ENCODE peak calls at places on chromosomes 6 and 20, in seven cellular contexts. One of them, this sample, is unnamed.

GRCh38 chr20:62642666-62643520 is 590 bp downstream of the SLCO4A1 start:
- DNase-seq in tibial nerve: no peak
- DNase-seq in heart left ventricle: peak
- DNase-seq in gastrocnemius medialis: no peak
- DNase-seq in Peyer's patch: peak
- DNase-seq in adrenal gland: no peak
- DNase-seq in IMR-90: peak
- DNase-seq in this sample: no peak

GRCh38 chr20:50312682-50313187 is 122.1 kb downstream of the CEBPB start:
- DNase-seq in tibial nerve: peak
- DNase-seq in heart left ventricle: peak
- DNase-seq in gastrocnemius medialis: peak
- DNase-seq in Peyer's patch: no peak
- DNase-seq in adrenal gland: peak
- DNase-seq in IMR-90: peak
- DNase-seq in this sample: peak

GRCh38 chr20:48725589-48725991 is 102.2 kb downstream of the PREX1 start:
- DNase-seq in tibial nerve: no peak
- DNase-seq in heart left ventricle: no peak
- DNase-seq in gastrocnemius medialis: no peak
- DNase-seq in Peyer's patch: no peak
- DNase-seq in adrenal gland: peak
- DNase-seq in IMR-90: peak
- DNase-seq in this sample: peak

GRCh38 chr6:73004817-73005216 is 220.5 kb downstream of the KHDC1L start:
- DNase-seq in tibial nerve: no peak
- DNase-seq in heart left ventricle: no peak
- DNase-seq in gastrocnemius medialis: no peak
- DNase-seq in Peyer's patch: no peak
- DNase-seq in adrenal gland: no peak
- DNase-seq in IMR-90: no peak
- DNase-seq in this sample: no peak

GRCh38 chr6:103011605-103012004 is 1618.1 kb downstream of the GRIK2 start:
- DNase-seq in tibial nerve: no peak
- DNase-seq in heart left ventricle: no peak
- DNase-seq in gastrocnemius medialis: no peak
- DNase-seq in Peyer's patch: no peak
- DNase-seq in adrenal gland: no peak
- DNase-seq in IMR-90: no peak
- DNase-seq in this sample: no peak

GRCh38 chr6:154507209-154507898 is 3.1 kb downstream of the CNKSR3 start:
- DNase-seq in tibial nerve: no peak
- DNase-seq in heart left ventricle: no peak
- DNase-seq in gastrocnemius medialis: no peak
- DNase-seq in Peyer's patch: no peak
- DNase-seq in adrenal gland: no peak
- DNase-seq in IMR-90: no peak
- DNase-seq in this sample: no peak

GRCh38 chr6:54988576-54988975 is 142.0 kb downstream of the FAM83B start:
- DNase-seq in tibial nerve: no peak
- DNase-seq in heart left ventricle: no peak
- DNase-seq in gastrocnemius medialis: no peak
- DNase-seq in Peyer's patch: no peak
- DNase-seq in adrenal gland: no peak
- DNase-seq in IMR-90: peak
- DNase-seq in this sample: no peak

GRCh38 chr6:118263929-118264486 is 284.1 kb upstream of the PLN start:
- DNase-seq in tibial nerve: no peak
- DNase-seq in heart left ventricle: no peak
- DNase-seq in gastrocnemius medialis: no peak
- DNase-seq in Peyer's patch: no peak
- DNase-seq in adrenal gland: peak
- DNase-seq in IMR-90: peak
- DNase-seq in this sample: no peak

GRCh38 chr6:89411019-89411268 is 1.1 kb downstream of the RRAGD start:
- DNase-seq in tibial nerve: no peak
- DNase-seq in heart left ventricle: peak
- DNase-seq in gastrocnemius medialis: no peak
- DNase-seq in Peyer's patch: no peak
- DNase-seq in adrenal gland: peak
- DNase-seq in IMR-90: no peak
- DNase-seq in this sample: no peak

GRCh38 chr6:30325873-30326445 is 768 bp upstream of the TRIM39 start:
- DNase-seq in tibial nerve: peak
- DNase-seq in heart left ventricle: no peak
- DNase-seq in gastrocnemius medialis: peak
- DNase-seq in Peyer's patch: peak
- DNase-seq in adrenal gland: no peak
- DNase-seq in IMR-90: no peak
- DNase-seq in this sample: peak

GRCh38 chr20:1900321-1900791 is 5.1 kb downstream of the SIRPA start:
- DNase-seq in tibial nerve: peak
- DNase-seq in heart left ventricle: peak
- DNase-seq in gastrocnemius medialis: peak
- DNase-seq in Peyer's patch: peak
- DNase-seq in adrenal gland: peak
- DNase-seq in IMR-90: peak
- DNase-seq in this sample: peak

GRCh38 chr6:125421853-125422252 is 120.1 kb upstream of the HDDC2 start:
- DNase-seq in tibial nerve: peak
- DNase-seq in heart left ventricle: peak
- DNase-seq in gastrocnemius medialis: no peak
- DNase-seq in Peyer's patch: no peak
- DNase-seq in adrenal gland: peak
- DNase-seq in IMR-90: no peak
- DNase-seq in this sample: peak

GRCh38 chr20:7775072-7775471 is 165.2 kb downstream of the HAO1 start:
- DNase-seq in tibial nerve: no peak
- DNase-seq in heart left ventricle: no peak
- DNase-seq in gastrocnemius medialis: no peak
- DNase-seq in Peyer's patch: no peak
- DNase-seq in adrenal gland: no peak
- DNase-seq in IMR-90: peak
- DNase-seq in this sample: no peak

GRCh38 chr6:35392111-35392702 is 49.8 kb downstream of the PPARD start:
- DNase-seq in tibial nerve: no peak
- DNase-seq in heart left ventricle: no peak
- DNase-seq in gastrocnemius medialis: peak
- DNase-seq in Peyer's patch: no peak
- DNase-seq in adrenal gland: no peak
- DNase-seq in IMR-90: no peak
- DNase-seq in this sample: no peak

GRCh38 chr6:22363966-22364296 is 67.1 kb upstream of the PRL start:
- DNase-seq in tibial nerve: no peak
- DNase-seq in heart left ventricle: no peak
- DNase-seq in gastrocnemius medialis: no peak
- DNase-seq in Peyer's patch: no peak
- DNase-seq in adrenal gland: no peak
- DNase-seq in IMR-90: no peak
- DNase-seq in this sample: no peak

GRCh38 chr6:92911301-92911700 is 508.1 kb downstream of the EPHA7 start:
- DNase-seq in tibial nerve: no peak
- DNase-seq in heart left ventricle: no peak
- DNase-seq in gastrocnemius medialis: no peak
- DNase-seq in Peyer's patch: no peak
- DNase-seq in adrenal gland: no peak
- DNase-seq in IMR-90: no peak
- DNase-seq in this sample: no peak

GRCh38 chr20:2713285-2713684 is 20.7 kb downstream of the EBF4 start:
- DNase-seq in tibial nerve: no peak
- DNase-seq in heart left ventricle: no peak
- DNase-seq in gastrocnemius medialis: no peak
- DNase-seq in Peyer's patch: no peak
- DNase-seq in adrenal gland: no peak
- DNase-seq in IMR-90: no peak
- DNase-seq in this sample: no peak

GRCh38 chr6:33280539-33280938 is 3.6 kb downstream of the B3GALT4 start:
- DNase-seq in tibial nerve: no peak
- DNase-seq in heart left ventricle: no peak
- DNase-seq in gastrocnemius medialis: no peak
- DNase-seq in Peyer's patch: no peak
- DNase-seq in adrenal gland: no peak
- DNase-seq in IMR-90: no peak
- DNase-seq in this sample: no peak

GRCh38 chr6:25174678-25175077 is 104.5 kb upstream of the CARMIL1 start:
- DNase-seq in tibial nerve: no peak
- DNase-seq in heart left ventricle: no peak
- DNase-seq in gastrocnemius medialis: no peak
- DNase-seq in Peyer's patch: no peak
- DNase-seq in adrenal gland: no peak
- DNase-seq in IMR-90: no peak
- DNase-seq in this sample: no peak

GRCh38 chr6:69796627-69797390 is at the start of gene LMBRD1:
- DNase-seq in tibial nerve: peak
- DNase-seq in heart left ventricle: peak
- DNase-seq in gastrocnemius medialis: peak
- DNase-seq in Peyer's patch: peak
- DNase-seq in adrenal gland: peak
- DNase-seq in IMR-90: peak
- DNase-seq in this sample: peak
- TF ChIP-seq POLR2A in tibial nerve: no peak
- TF ChIP-seq POLR2A in heart left ventricle: peak
- TF ChIP-seq POLR2A in gastrocnemius medialis: peak
- TF ChIP-seq POLR2A in Peyer's patch: peak
- TF ChIP-seq POLR2A in adrenal gland: no peak
- TF ChIP-seq POLR2A in IMR-90: peak
- TF ChIP-seq POLR2A in this sample: peak

DNA sequence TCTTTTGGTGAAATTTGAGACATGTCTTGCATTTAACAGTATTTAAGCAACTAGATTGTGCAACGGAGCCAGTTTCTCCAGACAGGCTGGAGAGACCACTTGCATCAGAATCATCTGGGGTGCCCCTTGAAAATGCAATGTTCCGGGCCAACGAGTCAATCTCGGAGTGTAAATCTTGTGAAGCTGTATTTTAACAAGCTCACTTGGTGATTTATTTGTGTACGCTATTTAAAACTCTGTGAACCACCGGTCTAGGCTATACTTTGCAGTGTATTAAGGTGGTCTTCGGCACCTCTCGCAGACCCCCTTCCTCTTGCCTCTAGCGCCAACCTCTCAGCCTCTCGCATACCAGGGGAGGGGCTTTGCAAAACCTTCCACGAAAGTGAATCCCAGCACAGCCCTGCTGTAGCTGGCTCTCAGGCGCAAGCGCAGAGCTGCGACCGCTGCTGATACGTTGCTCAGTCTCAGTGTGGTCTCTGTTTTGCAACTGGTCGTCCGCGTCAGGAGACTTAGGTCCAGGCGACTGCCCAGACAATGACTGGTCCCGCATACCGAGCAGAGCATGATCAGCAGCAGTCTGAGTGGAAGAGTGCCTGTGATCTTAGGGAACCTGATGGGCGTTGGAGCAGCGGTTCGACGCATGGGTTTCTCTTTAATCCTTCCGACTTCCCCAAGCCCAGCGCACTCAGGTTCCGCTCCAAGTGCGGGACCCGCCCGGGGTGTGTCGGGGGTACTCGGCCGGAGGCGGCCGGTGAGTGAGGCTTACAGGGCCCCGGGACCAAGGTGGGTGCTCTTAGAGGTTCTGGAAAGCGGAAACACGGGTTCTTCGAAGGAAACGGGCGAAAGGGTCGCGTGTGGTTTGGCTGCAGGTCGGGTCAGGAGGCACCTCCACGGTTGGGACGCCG is at the start of gene ZNF391:
- DNase-seq in tibial nerve: peak
- DNase-seq in heart left ventricle: peak
- DNase-seq in gastrocnemius medialis: peak
- DNase-seq in Peyer's patch: peak
- DNase-seq in adrenal gland: peak
- DNase-seq in IMR-90: peak
- DNase-seq in this sample: peak
- TF ChIP-seq POLR2A in tibial nerve: no peak
- TF ChIP-seq POLR2A in heart left ventricle: peak
- TF ChIP-seq POLR2A in gastrocnemius medialis: no peak
- TF ChIP-seq POLR2A in Peyer's patch: no peak
- TF ChIP-seq POLR2A in adrenal gland: peak
- TF ChIP-seq POLR2A in IMR-90: no peak
- TF ChIP-seq POLR2A in this sample: peak

DNA sequence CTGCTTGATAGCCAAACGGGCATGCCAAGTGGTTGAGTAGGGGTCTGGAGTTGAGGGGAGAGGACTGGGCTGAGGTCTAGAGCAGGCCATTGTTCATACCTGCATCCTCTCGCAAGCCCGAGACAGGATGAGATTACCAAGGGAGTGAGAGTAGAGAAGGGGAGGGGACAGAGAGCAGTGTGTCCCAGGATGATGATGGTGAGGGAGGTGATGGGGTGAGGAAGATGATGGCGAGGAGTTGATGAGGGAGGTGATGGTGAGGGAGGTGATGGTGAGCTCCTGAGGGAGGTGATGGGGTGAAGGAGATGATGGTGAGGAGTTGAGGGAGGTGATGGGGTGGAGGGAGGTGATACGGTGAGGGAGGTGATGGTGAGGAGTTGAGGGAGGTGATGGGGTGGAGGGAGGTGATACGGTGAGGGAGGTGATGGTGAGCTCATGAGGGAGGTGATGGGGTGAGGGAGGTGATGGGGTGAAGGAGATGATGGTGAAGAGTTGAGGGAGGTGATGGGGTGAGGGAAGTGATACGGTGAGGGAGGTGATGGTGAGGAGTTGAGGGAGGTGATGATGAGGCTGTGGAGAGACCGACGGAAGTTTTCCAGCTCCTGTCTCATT is 6.4 kb downstream of the TMEM181 start:
- DNase-seq in tibial nerve: no peak
- DNase-seq in heart left ventricle: no peak
- DNase-seq in gastrocnemius medialis: no peak
- DNase-seq in Peyer's patch: no peak
- DNase-seq in adrenal gland: no peak
- DNase-seq in IMR-90: no peak
- DNase-seq in this sample: no peak
- TF ChIP-seq POLR2A in tibial nerve: no peak
- TF ChIP-seq POLR2A in heart left ventricle: no peak
- TF ChIP-seq POLR2A in gastrocnemius medialis: no peak
- TF ChIP-seq POLR2A in Peyer's patch: no peak
- TF ChIP-seq POLR2A in adrenal gland: no peak
- TF ChIP-seq POLR2A in IMR-90: no peak
- TF ChIP-seq POLR2A in this sample: no peak

GRCh38 chr6:71420693-71421328 is 132.2 kb downstream of the OGFRL1 start:
- DNase-seq in tibial nerve: peak
- DNase-seq in heart left ventricle: peak
- DNase-seq in gastrocnemius medialis: peak
- DNase-seq in Peyer's patch: peak
- DNase-seq in adrenal gland: peak
- DNase-seq in IMR-90: peak
- DNase-seq in this sample: peak
- TF ChIP-seq POLR2A in tibial nerve: peak
- TF ChIP-seq POLR2A in heart left ventricle: peak
- TF ChIP-seq POLR2A in gastrocnemius medialis: peak
- TF ChIP-seq POLR2A in Peyer's patch: peak
- TF ChIP-seq POLR2A in adrenal gland: peak
- TF ChIP-seq POLR2A in IMR-90: peak
- TF ChIP-seq POLR2A in this sample: peak

GRCh38 chr6:136773473-136773796 is 18.8 kb downstream of the MAP3K5 start:
- DNase-seq in tibial nerve: no peak
- DNase-seq in heart left ventricle: no peak
- DNase-seq in gastrocnemius medialis: no peak
- DNase-seq in Peyer's patch: no peak
- DNase-seq in adrenal gland: no peak
- DNase-seq in IMR-90: no peak
- DNase-seq in this sample: no peak
- TF ChIP-seq POLR2A in tibial nerve: no peak
- TF ChIP-seq POLR2A in heart left ventricle: no peak
- TF ChIP-seq POLR2A in gastrocnemius medialis: no peak
- TF ChIP-seq POLR2A in Peyer's patch: no peak
- TF ChIP-seq POLR2A in adrenal gland: no peak
- TF ChIP-seq POLR2A in IMR-90: no peak
- TF ChIP-seq POLR2A in this sample: no peak